ENCODE peak calls at places on chromosomes 4 and X, in nine cellular contexts. E, C, N, H, G, P, F, J and W are unnamed samples.

GRCh38 chr4:122798101-122798500 is 28.5 kb upstream of the FGF2 start:
- DNase-seq in H (peak), F (peak), N (peak), J (peak), C (no peak), E (no peak), G (no peak), P (no peak), W (peak)

GRCh38 chrX:139720136-139720535 is 12.2 kb upstream of the MCF2 start:
- DNase-seq in C (no peak), N (no peak), H (peak), G (no peak), E (no peak), F (peak), J (no peak), P (peak), W (peak)

GRCh38 chr4:15469402-15470148 is at the start of gene CC2D2A:
- DNase-seq in E (no peak), F (peak), G (no peak), C (no peak), N (peak), H (peak), J (no peak), P (peak), W (peak)

GRCh38 chr4:34615315-34615714 is 1629.0 kb downstream of the ARAP2 start:
- DNase-seq in F (no peak), E (no peak), N (no peak), P (no peak), G (no peak), J (no peak), C (no peak), H (no peak), W (no peak)

GRCh38 chrX:109347618-109348017 is 134.3 kb downstream of the GUCY2F start:
- DNase-seq in F (peak), P (peak), J (peak), G (no peak), H (peak), C (no peak), N (no peak), E (no peak), W (peak)

GRCh38 chr4:145732416-145732815 is 52.5 kb downstream of the C4orf51 start:
- DNase-seq in N (no peak), H (no peak), F (no peak), G (no peak), J (no peak), E (no peak), P (no peak), C (no peak), W (no peak)

GRCh38 chrX:39721570-39722279 is 376.0 kb downstream of the BCOR start:
- DNase-seq in J (no peak), F (peak), P (no peak), N (no peak), E (no peak), H (peak), G (no peak), C (peak), W (no peak)

GRCh38 chr4:47786958-47787370 is 50.9 kb downstream of the CORIN start:
- DNase-seq in H (no peak), C (no peak), F (no peak), E (no peak), P (no peak), N (no peak), J (no peak), G (no peak), W (no peak)

GRCh38 chrX:29852767-29853166 is 362.6 kb upstream of the MAGEB2 start:
- DNase-seq in G (no peak), H (peak), C (no peak), E (no peak), P (no peak), J (no peak), F (peak), N (no peak), W (no peak)

GRCh38 chr4:137635108-137635507 is 102.8 kb upstream of the PCDH18 start:
- DNase-seq in J (peak), H (peak), P (no peak), C (no peak), N (no peak), F (peak), G (no peak), E (no peak), W (peak)

GRCh38 chrX:43655961-43656494 is at the start of gene MAOA:
- DNase-seq in N (peak), H (peak), E (peak), G (peak), F (no peak), P (no peak), J (no peak), C (peak), W (peak)

GRCh38 chrX:44071847-44072545 is 98.8 kb upstream of the NDP start:
- DNase-seq in J (peak), P (no peak), C (no peak), F (peak), H (peak), E (no peak), G (no peak), N (no peak), W (peak)

GRCh38 chr4:154044118-154044517 is 255.2 kb upstream of the SFRP2 start:
- DNase-seq in E (no peak), F (peak), J (peak), C (no peak), N (no peak), P (no peak), H (no peak), G (no peak), W (peak)

GRCh38 chr4:88419874-88420273 is 37.0 kb upstream of the HERC5 start:
- DNase-seq in H (no peak), F (no peak), P (no peak), E (no peak), G (no peak), N (no peak), C (no peak), J (no peak), W (no peak)

GRCh38 chrX:135003876-135004623 is 13.3 kb downstream of the SMIM10 start:
- DNase-seq in G (peak), N (peak), J (peak), H (peak), E (peak), C (peak), P (peak), F (peak), W (peak)

DNA sequence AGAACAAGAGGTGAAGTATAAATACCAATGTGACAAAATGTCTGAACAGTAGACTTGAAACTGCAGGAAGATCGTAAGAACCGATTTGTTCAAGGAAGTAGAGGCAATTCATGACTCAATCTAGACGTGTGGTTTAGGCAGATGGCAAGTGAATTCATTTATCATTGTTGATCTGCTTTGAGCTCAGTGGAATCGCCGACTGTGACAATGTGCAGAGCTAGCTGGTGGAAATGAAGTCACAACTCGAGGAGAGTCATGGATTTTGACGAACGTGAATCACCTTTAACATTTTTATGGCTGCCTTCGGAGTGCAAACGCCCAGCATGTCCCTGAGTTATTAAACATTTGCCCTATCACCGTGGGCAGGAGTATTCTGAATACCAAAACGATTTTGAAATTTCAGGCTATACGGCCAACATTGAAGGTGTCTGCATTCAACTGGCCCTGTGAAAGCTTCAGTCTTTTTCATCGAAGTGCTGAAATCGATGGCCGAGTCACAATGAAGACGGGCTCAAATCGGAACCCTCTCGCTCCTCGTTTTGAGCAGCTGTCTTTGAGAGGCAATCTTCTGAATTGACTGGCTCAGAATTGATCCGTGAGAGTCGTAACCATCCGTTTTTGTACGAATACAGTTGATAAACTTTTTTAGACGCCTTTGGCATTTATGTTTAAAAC is 689 bp upstream of the OGT start:
- DNase-seq in N (no peak), J (peak), F (peak), H (peak), C (no peak), G (peak), E (no peak), P (no peak), W (peak)
- H3K4me3 ChIP-seq in N (peak), J (peak), F (peak), H (peak), C (peak), G (peak), E (peak), P (peak), W (peak)

GRCh38 chr4:26457412-26457811 is 32.9 kb downstream of the CCKAR start:
- DNase-seq in C (no peak), N (no peak), H (no peak), J (no peak), E (no peak), G (no peak), P (no peak), F (no peak), W (no peak)

GRCh38 chr4:26459756-26460530 is 30.3 kb downstream of the CCKAR start:
- DNase-seq in J (no peak), C (no peak), N (no peak), H (no peak), E (no peak), G (no peak), F (peak), P (no peak), W (peak)

GRCh38 chr4:26455571-26455970 is 34.7 kb downstream of the CCKAR start:
- DNase-seq in E (no peak), N (no peak), J (no peak), C (no peak), H (no peak), G (no peak), P (no peak), F (no peak), W (no peak)

GRCh38 chr4:26458104-26458503 is 32.2 kb downstream of the CCKAR start:
- DNase-seq in P (no peak), G (peak), E (no peak), C (no peak), F (no peak), J (peak), H (no peak), N (no peak), W (no peak)

DNA sequence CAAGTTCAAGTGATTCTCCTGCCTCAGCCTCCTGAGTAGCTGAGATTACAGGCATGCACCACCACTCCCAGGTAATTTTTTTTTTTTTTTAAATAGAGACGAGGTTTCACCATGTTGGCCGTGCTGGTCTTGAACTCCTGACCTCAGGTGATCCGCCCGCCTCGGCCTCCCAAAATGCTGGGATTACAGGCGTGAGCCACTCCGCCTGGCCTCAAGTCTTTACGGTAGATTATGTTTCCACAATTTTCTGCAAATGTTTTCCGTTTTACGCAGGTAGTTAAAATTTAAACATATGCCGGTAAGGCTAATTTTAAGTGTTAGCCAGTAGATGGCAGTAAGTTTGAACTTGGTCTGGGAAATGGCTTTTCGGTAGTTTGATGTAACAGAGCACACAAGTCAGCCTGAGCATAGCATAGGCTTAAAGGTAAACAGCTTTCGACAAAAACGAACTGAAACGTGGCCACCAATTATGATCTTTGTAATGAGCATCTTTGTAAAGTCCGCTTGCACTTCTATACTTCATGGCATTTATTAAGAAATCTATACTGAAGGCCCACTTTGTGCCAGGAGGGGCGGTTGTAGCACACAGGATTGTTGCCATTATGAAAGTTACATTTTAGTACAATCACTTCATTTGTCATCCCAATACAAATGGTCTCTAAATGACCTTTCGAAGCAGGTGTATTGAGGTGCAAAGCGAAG is 31.1 kb downstream of the CCKAR start:
- DNase-seq in G (peak), E (no peak), H (peak), P (peak), J (peak), N (no peak), F (peak), C (no peak), W (peak)
- H3K4me3 ChIP-seq in G (no peak), E (peak), H (no peak), P (no peak), J (no peak), N (no peak), F (peak), C (no peak), W (no peak)

GRCh38 chr4:126779001-126779400 is 853.8 kb upstream of the INTU start:
- DNase-seq in N (no peak), C (no peak), P (no peak), J (no peak), F (no peak), G (no peak), H (no peak), E (no peak), W (peak)
- H3K4me3 ChIP-seq in N (no peak), C (no peak), P (no peak), J (no peak), F (no peak), G (no peak), H (no peak), E (no peak), W (no peak)

GRCh38 chr4:85370400-85371032 is 104.4 kb upstream of the ARHGAP24 start:
- DNase-seq in P (peak), G (no peak), J (no peak), N (peak), C (no peak), F (peak), E (no peak), H (peak), W (peak)

GRCh38 chr4:85368932-85369331 is 106.0 kb upstream of the ARHGAP24 start:
- DNase-seq in J (no peak), E (no peak), H (no peak), P (no peak), N (no peak), G (no peak), C (no peak), F (no peak), W (no peak)

GRCh38 chr4:85369703-85370380 is 105.1 kb upstream of the ARHGAP24 start:
- DNase-seq in P (no peak), H (no peak), C (no peak), J (no peak), F (no peak), N (no peak), G (no peak), E (no peak), W (no peak)

GRCh38 chr4:85367815-85368214 is 107.1 kb upstream of the ARHGAP24 start:
- DNase-seq in F (no peak), N (no peak), G (no peak), H (no peak), P (peak), J (no peak), E (no peak), C (no peak), W (no peak)

DNA sequence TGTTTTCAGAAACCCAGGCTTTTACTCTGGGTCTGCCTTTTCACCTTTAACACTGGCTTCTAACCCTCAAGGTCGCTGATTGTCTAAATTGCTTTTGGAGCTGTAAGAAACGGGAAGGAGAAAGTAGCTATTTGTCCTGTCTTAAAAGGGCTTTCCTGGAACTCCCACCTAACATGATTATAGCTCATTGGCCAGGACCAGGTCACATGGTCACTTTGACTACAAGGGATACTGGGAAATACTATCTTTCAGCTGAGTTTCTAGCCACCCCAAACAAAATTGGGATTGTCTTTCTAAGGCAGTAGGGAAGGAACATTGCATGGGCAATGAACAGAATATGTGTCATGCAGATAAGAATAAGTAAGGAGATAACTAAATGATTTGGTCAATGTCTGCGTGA is 106.7 kb upstream of the ARHGAP24 start:
- DNase-seq in E (no peak), H (no peak), N (no peak), C (no peak), P (no peak), F (no peak), G (no peak), J (no peak), W (no peak)
- H3K4me3 ChIP-seq in E (no peak), H (no peak), N (no peak), C (no peak), P (no peak), F (no peak), G (no peak), J (no peak), W (no peak)

GRCh38 chr4:13548984-13549546 is 4.8 kb upstream of the NKX3-2 start:
- DNase-seq in J (peak), E (peak), H (peak), N (peak), G (peak), P (peak), F (peak), C (peak), W (peak)
- H3K4me3 ChIP-seq in J (peak), E (peak), H (peak), N (no peak), G (no peak), P (peak), F (peak), C (no peak), W (peak)

GRCh38 chr4:139814285-139815015 is 148.8 kb downstream of the MGST2 start:
- DNase-seq in J (no peak), H (peak), P (no peak), N (peak), G (no peak), E (no peak), F (peak), C (no peak), W (no peak)
- H3K4me3 ChIP-seq in J (no peak), H (no peak), P (no peak), N (no peak), G (no peak), E (no peak), F (no peak), C (no peak), W (no peak)

DNA sequence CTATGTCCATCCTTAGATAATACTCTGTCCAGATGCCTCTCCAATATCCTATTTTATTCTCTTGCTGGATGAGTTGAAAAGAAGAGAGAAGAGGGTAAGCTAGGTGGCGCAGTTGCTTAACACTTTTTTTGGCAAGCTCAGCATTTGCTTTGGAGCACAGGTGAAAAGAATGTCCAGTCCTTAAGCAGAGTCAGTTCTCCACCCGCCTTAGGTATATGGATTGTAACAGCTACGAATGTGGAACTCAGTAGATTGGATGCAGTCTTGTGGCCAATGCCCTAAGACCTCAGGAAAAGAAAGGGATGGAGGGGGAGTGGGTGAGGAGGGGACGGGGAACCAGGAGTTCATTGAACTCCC is 208.4 kb downstream of the NWD2 start:
- DNase-seq in N (peak), P (peak), E (no peak), F (peak), J (peak), C (no peak), H (peak), G (peak), W (peak)
- H3K4me3 ChIP-seq in N (no peak), P (peak), E (peak), F (no peak), J (peak), C (peak), H (no peak), G (peak), W (no peak)